ENCODE peak calls at places on chromosomes 2 and 18, in eight cellular contexts. S is tibial nerve, U is right lobe of liver, H is breast epithelium, M is endothelial cell of umbilical vein, B is heart left ventricle, D is ovary, E is stomach. A is an unnamed sample.

GRCh38 chr2:240904216-240905175 is 1.6 kb upstream of the CROCC2 start:
- DNase-seq in H (no peak), U (peak; percentile 11), B (no peak), M (no peak), D (peak; percentile 26), E (no peak), S (no peak), A (no peak)

GRCh38 chr2:56191617-56192016 is 7.8 kb downstream of the CCDC85A start:
- DNase-seq in H (no peak), M (peak; percentile 73), S (no peak), B (peak; percentile 22), D (no peak), U (peak; percentile 22), E (no peak), A (no peak)

GRCh38 chr2:241999184-241999583 is 129.7 kb downstream of the RTP5 start:
- DNase-seq in U (peak; percentile 6), M (no peak), D (peak; percentile 21), S (no peak), B (no peak), H (no peak), E (peak; percentile 24), A (peak; percentile 23)

GRCh38 chr2:99421469-99421868 is 68.3 kb downstream of the REV1 start:
- DNase-seq in H (no peak), D (no peak), S (no peak), M (no peak), E (no peak), U (no peak), B (no peak), A (no peak)

GRCh38 chr2:236969075-236969474 is 116.6 kb upstream of the COPS8 start:
- DNase-seq in E (peak; percentile 19), U (no peak), H (no peak), M (no peak), S (no peak), D (no peak), B (no peak), A (no peak)

GRCh38 chr2:164697688-164698290 is 76.5 kb upstream of the GRB14 start:
- DNase-seq in H (no peak), S (no peak), M (peak; percentile 51), D (no peak), E (no peak), B (no peak), U (no peak), A (no peak)

GRCh38 chr2:210228586-210228985 is 3.3 kb upstream of the ACADL start:
- DNase-seq in S (no peak), E (no peak), H (no peak), D (no peak), B (no peak), U (no peak), M (no peak), A (no peak)

GRCh38 chr2:234483568-234484251 is 13.2 kb downstream of the ARL4C start:
- DNase-seq in E (no peak), S (no peak), M (no peak), D (no peak), H (no peak), U (no peak), B (no peak), A (no peak)

GRCh38 chr2:111072220-111072871 is 48.4 kb upstream of the BCL2L11 start:
- DNase-seq in B (no peak), U (no peak), E (no peak), D (no peak), S (no peak), H (no peak), M (peak; percentile 98), A (no peak)

GRCh38 chr2:106104332-106105062 is 89.6 kb downstream of the UXS1 start:
- DNase-seq in D (peak; percentile 57), E (peak; percentile 74), B (peak; percentile 42), M (peak; percentile 63), S (peak; percentile 39), U (no peak), H (peak; percentile 41), A (peak; percentile 87)

GRCh38 chr2:158984554-158985207 is 16.2 kb downstream of the TANC1 start:
- DNase-seq in S (no peak), M (no peak), E (no peak), H (no peak), D (no peak), U (peak; percentile 27), B (peak; percentile 31), A (no peak)

GRCh38 chr2:118061135-118061955 is 26.9 kb upstream of the INSIG2 start:
- DNase-seq in D (no peak), M (peak; percentile 7), H (no peak), B (peak; percentile 20), U (no peak), E (no peak), S (no peak), A (no peak)

GRCh38 chr2:18176679-18177215 is 298.3 kb downstream of the KCNS3 start:
- DNase-seq in E (no peak), D (no peak), M (no peak), U (no peak), B (no peak), H (no peak), S (no peak), A (no peak)

GRCh38 chr2:231128541-231128940 is 3.7 kb upstream of the HTR2B start:
- DNase-seq in H (no peak), U (no peak), M (no peak), B (no peak), D (no peak), S (no peak), E (no peak), A (no peak)

GRCh38 chr2:99597616-99598015 is 107.8 kb upstream of the REV1 start:
- DNase-seq in B (no peak), M (no peak), E (no peak), U (no peak), S (no peak), H (no peak), D (no peak), A (no peak)

DNA sequence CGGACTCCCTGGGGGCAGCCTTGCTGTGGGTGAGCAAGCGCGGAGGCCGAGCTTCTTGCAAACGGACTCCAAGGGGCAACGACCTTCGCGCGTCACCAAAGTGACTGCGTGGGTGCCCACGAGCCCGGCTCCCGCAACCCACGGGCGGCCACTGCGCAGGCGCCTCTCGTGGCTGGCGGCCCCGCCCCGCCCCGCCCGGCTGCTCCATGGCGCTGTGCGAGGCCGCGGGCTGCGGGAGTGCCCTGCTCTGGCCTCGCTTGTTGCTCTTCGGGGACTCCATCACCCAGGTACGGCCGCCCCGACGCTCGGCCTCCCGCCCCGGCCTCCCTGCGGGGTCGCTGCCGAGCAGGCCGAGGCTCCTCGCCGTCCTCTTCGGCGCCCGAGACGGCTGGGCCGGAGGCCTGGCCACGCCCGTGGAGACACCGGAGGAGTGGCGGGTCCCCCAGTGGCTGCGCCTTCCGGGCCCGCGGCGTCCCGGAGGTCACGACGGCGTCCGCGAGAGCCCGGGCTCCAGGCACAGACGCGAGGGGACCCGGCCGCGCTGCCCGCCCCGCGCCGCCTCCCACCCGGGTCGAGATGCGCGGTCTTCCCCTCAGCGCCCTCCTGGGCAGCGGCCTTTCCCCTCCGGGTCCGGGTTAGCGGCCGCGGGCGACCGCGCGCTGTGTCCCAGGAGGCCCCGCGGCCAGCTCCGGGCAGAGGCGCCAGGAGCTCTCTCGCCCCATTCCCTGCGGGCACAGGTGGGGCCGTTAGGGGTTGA is at the start of gene IAH1:
- DNase-seq in H (peak; percentile 31), D (peak; percentile 80), U (peak; percentile 78), E (peak; percentile 63), M (peak; percentile 60), B (peak; percentile 75), S (peak; percentile 30), A (peak; percentile 69)
- TF ChIP-seq POLR2A in H (no peak), D (peak; percentile 78), U (peak; percentile 65), E (no peak), M (peak; percentile 66), B (peak; percentile 65), S (peak; percentile 65), A (peak; percentile 53)

GRCh38 chr2:85259101-85259590 is 68.6 kb downstream of the TGOLN2 start:
- DNase-seq in B (no peak), M (no peak), H (no peak), D (no peak), E (no peak), S (no peak), U (no peak), A (no peak)
- H3K4me3 ChIP-seq in B (no peak overlapping the region), M (no peak overlapping the region), H (no peak overlapping the region), D (no peak overlapping the region), E (no peak overlapping the region), S (no peak overlapping the region), U (no peak overlapping the region), A (no peak overlapping the region)

GRCh38 chr18:62170857-62171256 is 16.0 kb downstream of the PIGN start:
- DNase-seq in H (no peak), U (no peak), M (no peak), D (no peak), B (no peak), S (no peak), E (no peak), A (no peak)

GRCh38 chr18:62165583-62165982 is 21.3 kb downstream of the PIGN start:
- DNase-seq in M (no peak), D (no peak), H (no peak), E (no peak), U (no peak), B (no peak), S (no peak), A (no peak)

GRCh38 chr18:62164296-62164695 is 22.6 kb downstream of the PIGN start:
- DNase-seq in U (no peak), H (no peak), B (no peak), D (no peak), E (no peak), M (no peak), S (no peak), A (no peak)

GRCh38 chr18:62164855-62165487 is 21.9 kb downstream of the PIGN start:
- DNase-seq in D (no peak), H (no peak), U (no peak), M (no peak), E (no peak), S (no peak), B (no peak), A (no peak)
- H3K27ac ChIP-seq in D (no peak overlapping the region), H (no peak overlapping the region), U (no peak overlapping the region), M (no peak overlapping the region), E (no peak overlapping the region), S (no peak overlapping the region), B (no peak overlapping the region), A (no peak overlapping the region)

GRCh38 chr2:26550276-26551015 is 72.5 kb upstream of the OTOF start:
- DNase-seq in M (no peak), D (peak; percentile 10), B (no peak), H (no peak), U (peak; percentile 3), S (no peak), E (no peak), A (no peak)
- TF ChIP-seq POLR2A in M (no peak), D (no peak), B (no peak), H (no peak), U (no peak), S (no peak), E (no peak), A (no peak)

GRCh38 chr2:74501335-74502071 is 2.1 kb upstream of the LBX2 start:
- DNase-seq in U (no peak), H (no peak), S (no peak), B (no peak), M (no peak), E (no peak), D (no peak), A (no peak)
- H3K4me3 ChIP-seq in U (peak overlapping the region; percentile 84), H (no peak overlapping the region), S (no peak overlapping the region), B (peak overlapping the region; percentile 71), M (no peak overlapping the region), E (no peak overlapping the region), D (no peak overlapping the region), A (peak overlapping the region; percentile 85)

A was measured in Peyer's patch.